ENCODE peak calls at places on chromosomes 2 and 18, in seven cellular contexts. Q is fibroblast of lung, R is suprapubic skin, O is pancreas, S is transverse colon, W is gastrocnemius medialis, N is uterus. X is an unnamed sample.

GRCh38 chr2:175036582-175037018 is 31.4 kb upstream of the CHN1 start:
- DNase-seq in Q (peak; percentile 52), R (no peak), O (no peak), S (no peak), W (no peak), N (no peak), X (no peak)

GRCh38 chr2:11695576-11695975 is 25.6 kb upstream of the NTSR2 start:
- DNase-seq in Q (no peak), R (no peak), O (no peak), S (no peak), W (no peak), N (no peak), X (no peak)

GRCh38 chr2:8628179-8628869 is 53.5 kb upstream of the ID2 start:
- DNase-seq in Q (no peak), R (peak; percentile 48), O (no peak), S (no peak), W (peak; percentile 7), N (no peak), X (no peak)

GRCh38 chr2:24676493-24676892 is 116.7 kb downstream of the PTRHD1 start:
- DNase-seq in Q (no peak), R (no peak), O (no peak), S (no peak), W (no peak), N (no peak), X (no peak)

GRCh38 chr2:9001229-9001628 is 2.3 kb downstream of the MBOAT2 start:
- DNase-seq in Q (no peak), R (no peak), O (no peak), S (peak; percentile 23), W (no peak), N (no peak), X (peak; percentile 73)

GRCh38 chr18:47417807-47418206 is 166.3 kb upstream of the SKOR2 start:
- DNase-seq in Q (no peak), R (no peak), O (no peak), S (no peak), W (no peak), N (no peak), X (peak; percentile 36)

GRCh38 chr18:23237524-23238151 is 102.4 kb downstream of the CABLES1 start:
- DNase-seq in Q (peak; percentile 41), R (no peak), O (peak; percentile 59), S (peak; percentile 61), W (peak; percentile 36), N (peak; percentile 70), X (peak; percentile 54)

GRCh38 chr2:57373530-57373929 is 673.1 kb upstream of the VRK2 start:
- DNase-seq in Q (peak; percentile 18), R (no peak), O (no peak), S (no peak), W (no peak), N (no peak), X (peak; percentile 4)

GRCh38 chr2:134421556-134422328 is 167.9 kb downstream of the MGAT5 start:
- DNase-seq in Q (no peak), R (no peak), O (no peak), S (no peak), W (no peak), N (no peak), X (no peak)

GRCh38 chr2:430280-431040 is 142.6 kb upstream of the ALKAL2 start:
- DNase-seq in Q (no peak), R (no peak), O (no peak), S (no peak), W (no peak), N (no peak), X (no peak)

GRCh38 chr2:176650101-176650500 is 380.9 kb downstream of the MTX2 start:
- DNase-seq in Q (no peak), R (no peak), O (no peak), S (no peak), W (no peak), N (no peak), X (no peak)

GRCh38 chr2:108993095-108993937 is 4.3 kb upstream of the EDAR start:
- DNase-seq in Q (no peak), R (no peak), O (no peak), S (no peak), W (no peak), N (no peak), X (no peak)

GRCh38 chr2:81206216-81206615 is 901.7 kb upstream of the LRRTM1 start:
- DNase-seq in Q (no peak), R (no peak), O (no peak), S (no peak), W (no peak), N (no peak), X (no peak)

GRCh38 chr18:51430538-51430937 is 233.1 kb upstream of the MEX3C start:
- DNase-seq in Q (no peak), R (no peak), O (no peak), S (no peak), W (no peak), N (no peak), X (no peak)

GRCh38 chr18:49459404-49460171 is 857 bp downstream of the DYM start:
- DNase-seq in Q (no peak), R (no peak), O (no peak), S (no peak), W (no peak), N (no peak), X (peak; percentile 41)

GRCh38 chr2:233938676-233939370 is 21.6 kb downstream of the TRPM8 start:
- DNase-seq in Q (no peak), R (no peak), O (no peak), S (no peak), W (no peak), N (no peak), X (no peak)

GRCh38 chr18:79525556-79526467 is 130.1 kb downstream of the NFATC1 start:
- DNase-seq in Q (no peak), R (no peak), O (peak; percentile 61), S (peak; percentile 28), W (peak; percentile 40), N (peak; percentile 57), X (no peak)

GRCh38 chr2:59080465-59081181 is 839.5 kb upstream of the FANCL start:
- DNase-seq in Q (no peak), R (no peak), O (no peak), S (no peak), W (no peak), N (no peak), X (no peak)

GRCh38 chr2:27069436-27069835 is 2.0 kb downstream of the OST4 start:
- DNase-seq in Q (no peak), R (no peak), O (no peak), S (no peak), W (no peak), N (no peak), X (no peak)
- H3K4me3 ChIP-seq in Q (no peak overlapping the region), R (peak overlapping the region; percentile 94), O (peak overlapping the region; percentile 96), S (no peak overlapping the region), W (no peak overlapping the region), N (no peak overlapping the region), X (no peak overlapping the region)

GRCh38 chr2:85308951-85309555 is 18.7 kb downstream of the TGOLN2 start:
- DNase-seq in Q (peak; percentile 65), R (peak; percentile 80), O (no peak), S (peak; percentile 73), W (no peak), N (peak; percentile 80), X (peak; percentile 86)
- H3K36me3 ChIP-seq in Q (peaks cover 2% of the 10 kb centered on the region), R (peaks cover 26% of the 10 kb centered on the region), O (no peaks in the 10 kb centered on the region), S (no peaks in the 10 kb centered on the region), W (peaks cover 21% of the 10 kb centered on the region), N (no peaks in the 10 kb centered on the region), X (no peaks in the 10 kb centered on the region)

GRCh38 chr2:120398051-120398960 is 52.4 kb downstream of the INHBB start:
- DNase-seq in Q (no peak), R (peak; percentile 51), O (peak; percentile 49), S (peak; percentile 1), W (no peak), N (no peak), X (no peak)
- H3K27me3 ChIP-seq in Q (peaks cover 6% of the 10 kb centered on the region), R (peaks cover 9% of the 10 kb centered on the region), O (no peaks in the 10 kb centered on the region), S (peaks cover 6% of the 10 kb centered on the region), W (no peaks in the 10 kb centered on the region), N (no peaks in the 10 kb centered on the region), X (no peaks in the 10 kb centered on the region)

DNA sequence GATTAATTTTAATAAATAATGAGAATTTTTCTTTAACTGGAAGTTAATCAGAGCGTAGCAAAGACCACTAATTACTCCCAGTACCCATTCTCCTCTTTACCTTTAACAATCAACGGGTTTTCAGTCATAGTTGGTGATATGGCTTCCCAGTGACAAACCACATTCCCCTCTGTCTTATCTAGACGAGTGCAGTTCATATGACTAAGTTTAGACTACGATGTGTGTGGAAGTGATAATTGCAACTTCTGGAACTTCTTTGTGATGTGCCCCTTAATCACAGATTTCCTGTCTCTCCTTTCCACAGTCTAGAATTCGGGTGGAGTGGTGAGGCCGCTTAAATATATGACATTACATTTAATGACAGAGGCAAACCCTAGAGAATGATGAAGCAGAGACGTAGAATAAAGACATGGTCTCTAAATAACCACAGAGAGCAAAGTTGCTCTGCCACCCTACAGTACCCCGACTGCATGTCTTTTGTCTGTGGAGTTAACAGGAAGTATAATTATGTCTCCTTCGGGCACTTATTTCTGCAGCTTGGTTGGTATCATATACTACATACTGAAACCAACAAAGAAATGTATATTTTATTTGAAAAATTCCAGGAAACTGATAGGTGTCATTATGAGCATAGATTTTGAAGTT is 693.3 kb upstream of the CDH7 start:
- DNase-seq in Q (no peak), R (no peak), O (no peak), S (no peak), W (no peak), N (no peak), X (no peak)
- H3K4me3 ChIP-seq in Q (no peak overlapping the region), R (no peak overlapping the region), O (no peak overlapping the region), S (no peak overlapping the region), W (no peak overlapping the region), N (no peak overlapping the region), X (peak overlapping the region; percentile 11)

DNA sequence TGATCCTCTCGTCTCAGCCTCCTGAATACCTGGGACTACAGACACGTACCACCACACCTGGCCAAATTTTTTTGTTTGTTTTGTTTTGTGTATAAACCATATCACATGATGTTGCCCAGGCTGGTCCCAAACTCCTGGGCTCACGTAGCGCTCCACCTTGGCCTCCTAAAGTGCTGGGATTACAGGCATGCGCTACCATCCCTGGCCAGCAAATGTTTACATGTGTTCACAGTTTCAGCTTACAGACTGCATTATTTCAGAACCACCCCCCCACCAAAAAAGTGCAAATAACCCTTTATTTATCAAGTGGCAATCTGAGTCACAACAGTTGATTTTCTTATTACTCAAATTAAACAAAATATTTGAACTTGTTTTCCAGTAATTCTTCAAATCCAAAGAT is 54.3 kb downstream of the ABCA12 start:
- DNase-seq in Q (no peak), R (no peak), O (no peak), S (no peak), W (no peak), N (no peak), X (no peak)
- H3K36me3 ChIP-seq in Q (no peaks in the 10 kb centered on the region), R (no peaks in the 10 kb centered on the region), O (no peaks in the 10 kb centered on the region), S (no peaks in the 10 kb centered on the region), W (no peaks in the 10 kb centered on the region), N (no peaks in the 10 kb centered on the region), X (no peaks in the 10 kb centered on the region)

DNA sequence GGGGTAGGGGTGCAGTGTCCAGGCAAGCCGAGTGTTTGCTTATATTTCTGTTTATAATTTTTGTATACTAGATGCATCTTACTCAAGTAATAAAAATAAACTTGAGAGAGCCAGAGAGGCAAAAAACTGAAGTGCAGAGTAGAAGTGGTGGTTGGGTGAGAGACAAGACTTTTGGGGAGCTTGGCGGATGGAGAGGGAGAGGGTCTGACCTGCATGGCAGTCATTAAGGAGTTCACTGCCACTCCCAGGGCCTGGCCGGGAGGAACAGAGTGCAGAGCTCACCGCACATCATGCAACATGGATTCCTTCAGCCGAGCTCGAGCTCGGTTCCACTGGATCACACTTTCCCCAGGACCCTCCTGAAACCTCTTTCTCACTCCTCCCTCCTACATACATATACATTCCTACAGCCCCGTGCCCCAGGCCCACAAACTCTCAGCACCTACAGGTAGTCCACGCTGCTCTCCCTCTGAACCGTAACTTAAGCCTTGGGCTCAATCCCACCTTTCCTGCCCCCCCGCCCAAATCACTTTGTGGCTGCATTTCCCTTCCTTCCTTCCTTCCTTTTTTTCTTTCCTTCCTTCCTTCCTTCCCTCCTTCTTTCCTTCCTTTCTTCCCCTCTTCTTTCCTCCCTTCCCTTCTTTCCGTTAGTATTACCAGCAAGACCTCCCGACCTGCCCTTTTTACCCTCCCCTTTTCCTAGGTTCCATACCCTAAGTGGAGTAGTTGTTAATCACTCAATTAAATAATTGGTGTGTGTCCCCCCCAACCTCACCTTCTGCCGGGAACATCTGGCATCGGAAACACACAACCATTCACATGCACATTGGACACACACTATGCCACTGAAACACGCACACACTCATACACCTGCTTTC is 37.1 kb upstream of the ATP6V1B1 start:
- DNase-seq in Q (no peak), R (no peak), O (peak; percentile 22), S (no peak), W (no peak), N (no peak), X (no peak)
- H3K27me3 ChIP-seq in Q (peaks cover 60% of the 10 kb centered on the region), R (peaks cover 100% of the 10 kb centered on the region), O (no peaks in the 10 kb centered on the region), S (peaks cover 100% of the 10 kb centered on the region), W (peaks cover 67% of the 10 kb centered on the region), N (no peaks in the 10 kb centered on the region), X (no peaks in the 10 kb centered on the region)